ENCODE peak calls at places on chromosomes 2 and 18, in seven cellular contexts. F is heart left ventricle, S is upper lobe of right lung, C is fibroblast of lung, I is body of pancreas, K is K562, Q is MM.1S. V is an unnamed sample. For H3K4me1, the result is how much of the 10 kb centered on the place peaks cover.

GRCh38 chr2:238269741-238270140 is 18.7 kb downstream of the PER2 start:
- DNase-seq in F (no peak), S (no peak), C (no peak), I (no peak), K (no peak), Q (no peak), V (no peak)

GRCh38 chr2:166516712-166517303 is 22.8 kb upstream of the SCN7A start:
- DNase-seq in F (no peak), S (peak), C (peak), I (peak), K (peak), Q (peak), V (no peak)

GRCh38 chr2:178756843-178757242 is 50.4 kb downstream of the TTN start:
- DNase-seq in F (no peak), S (no peak), C (peak), I (no peak), K (no peak), Q (no peak), V (no peak)

GRCh38 chr2:130963849-130964793 is 127.4 kb downstream of the ARHGEF4 start:
- DNase-seq in F (no peak), S (no peak), C (peak), I (no peak), K (peak), Q (no peak), V (peak)

GRCh38 chr2:20450201-20451108 is 3.6 kb downstream of the RHOB start:
- DNase-seq in F (peak), S (no peak), C (peak), I (peak), K (no peak), Q (peak), V (peak)

GRCh38 chr2:48668992-48669391 is 51.3 kb downstream of the GTF2A1L start:
- DNase-seq in F (no peak), S (no peak), C (no peak), I (no peak), K (no peak), Q (peak), V (no peak)

GRCh38 chr2:238997684-238998083 is 149.8 kb downstream of the TWIST2 start:
- DNase-seq in F (no peak), S (no peak), C (no peak), I (no peak), K (no peak), Q (no peak), V (no peak)

GRCh38 chr2:182767578-182767977 is 51.5 kb downstream of the DNAJC10 start:
- DNase-seq in F (no peak), S (no peak), C (peak), I (no peak), K (peak), Q (peak), V (no peak)

GRCh38 chr2:27627963-27628766 is 647 bp downstream of the CCDC121 start:
- DNase-seq in F (no peak), S (no peak), C (peak), I (peak), K (peak), Q (no peak), V (no peak)

GRCh38 chr2:186884585-186884984 is 35.6 kb upstream of the ZSWIM2 start:
- DNase-seq in F (no peak), S (no peak), C (no peak), I (no peak), K (peak), Q (no peak), V (no peak)

GRCh38 chr2:169528271-169528701 is 18.8 kb downstream of the KLHL41 start:
- DNase-seq in F (peak), S (no peak), C (peak), I (peak), K (peak), Q (peak), V (peak)

GRCh38 chr2:44741507-44741906 is 200.0 kb upstream of the SIX3 start:
- DNase-seq in F (no peak), S (no peak), C (peak), I (no peak), K (no peak), Q (no peak), V (no peak)

GRCh38 chr18:60021556-60021955 is 121.8 kb downstream of the PMAIP1 start:
- DNase-seq in F (no peak), S (no peak), C (no peak), I (no peak), K (no peak), Q (no peak), V (no peak)

GRCh38 chr2:217820904-217821303 is 181.9 kb downstream of the TNS1 start:
- DNase-seq in F (no peak), S (no peak), C (no peak), I (no peak), K (no peak), Q (no peak), V (no peak)

GRCh38 chr18:34707670-34708069 is 2.4 kb upstream of the DTNA start:
- DNase-seq in F (peak), S (no peak), C (peak), I (peak), K (no peak), Q (no peak), V (no peak)

GRCh38 chr18:7980661-7981060 is 413.5 kb downstream of the PTPRM start:
- DNase-seq in F (no peak), S (no peak), C (no peak), I (no peak), K (no peak), Q (no peak), V (no peak)

GRCh38 chr2:202072737-202073396 is at the start of gene KIAA2012:
- DNase-seq in F (no peak), S (no peak), C (no peak), I (no peak), K (no peak), Q (no peak), V (no peak)

GRCh38 chr2:27308359-27308875 is at the start of gene UCN:
- DNase-seq in F (peak), S (no peak), C (peak), I (peak), K (no peak), Q (no peak), V (peak)

GRCh38 chr2:218145124-218145523 is 19.3 kb downstream of the CXCR2 start:
- DNase-seq in F (peak), S (no peak), C (no peak), I (no peak), K (no peak), Q (no peak), V (no peak)

GRCh38 chr2:890791-891190 is 59.9 kb upstream of the SNTG2 start:
- DNase-seq in F (no peak), S (no peak), C (no peak), I (no peak), K (no peak), Q (no peak), V (no peak)

GRCh38 chr2:66957198-66957597 is 439.9 kb upstream of the ETAA1 start:
- DNase-seq in F (no peak), S (no peak), C (no peak), I (no peak), K (no peak), Q (no peak), V (no peak)

GRCh38 chr18:56501896-56502295 is 136.5 kb downstream of the TXNL1 start:
- DNase-seq in F (no peak), S (no peak), C (peak), I (no peak), K (no peak), Q (no peak), V (no peak)

GRCh38 chr2:200619275-200619674 is 33.5 kb downstream of the AOX1 start:
- DNase-seq in F (no peak), S (no peak), C (peak), I (peak), K (no peak), Q (no peak), V (no peak)
- H3K4me1 ChIP-seq in F (under half), S (under half), C (under half), I (under half), K (under half), Q (under half), V (under half)

GRCh38 chr2:86147793-86148192 is 41.8 kb downstream of the PTCD3 start:
- DNase-seq in F (no peak), S (no peak), C (peak), I (no peak), K (no peak), Q (no peak), V (no peak)

GRCh38 chr2:86150502-86150901 is 44.5 kb downstream of the PTCD3 start:
- DNase-seq in F (no peak), S (no peak), C (no peak), I (no peak), K (no peak), Q (no peak), V (no peak)
- H3K27ac ChIP-seq in F (no peak), S (no peak), C (no peak), I (no peak), K (no peak), Q (no peak), V (no peak)

DNA sequence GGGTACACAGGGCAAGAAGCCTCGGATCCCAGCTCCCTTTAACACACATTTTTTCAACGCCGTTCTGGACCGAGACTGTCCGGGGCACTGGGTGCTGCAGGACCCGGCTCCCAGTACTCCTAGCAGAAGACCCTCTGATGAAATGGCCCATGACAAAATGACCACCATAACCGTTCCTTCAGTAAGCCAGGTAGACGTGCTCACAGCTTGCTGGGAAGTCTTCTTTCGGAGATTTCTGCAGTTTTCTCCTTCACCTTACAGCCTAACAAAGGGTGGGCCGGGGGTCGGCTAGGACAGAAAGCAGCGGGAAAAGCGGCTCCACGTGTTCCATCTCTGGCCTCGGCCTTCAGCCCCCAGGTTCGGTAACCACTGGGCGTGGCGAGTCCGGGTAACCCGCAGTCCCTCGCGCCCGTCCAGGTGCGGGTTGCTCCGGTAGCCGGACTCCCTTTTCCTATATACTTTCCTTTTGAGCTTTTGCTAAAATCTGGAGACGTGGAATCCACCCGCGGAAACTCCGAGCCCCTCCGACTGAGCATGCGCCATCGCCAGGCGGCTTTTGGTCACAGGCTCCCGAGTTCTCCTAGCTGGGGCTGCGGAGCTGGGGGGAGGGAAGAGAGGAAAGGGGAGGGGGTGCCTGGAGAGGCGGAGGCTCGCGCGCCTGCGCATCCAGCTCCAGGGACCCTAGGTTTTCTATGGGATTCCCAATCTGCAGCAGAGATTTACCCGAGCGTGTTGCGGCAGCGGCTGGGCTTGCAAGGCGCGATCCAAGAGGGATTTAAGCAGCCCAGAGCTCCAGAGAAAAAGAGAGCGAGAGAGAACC is at the start of gene VSNL1:
- DNase-seq in F (peak), S (peak), C (peak), I (peak), K (peak), Q (peak), V (peak)
- TF ChIP-seq CTCF in F (no peak), S (no peak), C (no peak), I (peak), K (no peak), Q (no peak), V (no peak)

DNA sequence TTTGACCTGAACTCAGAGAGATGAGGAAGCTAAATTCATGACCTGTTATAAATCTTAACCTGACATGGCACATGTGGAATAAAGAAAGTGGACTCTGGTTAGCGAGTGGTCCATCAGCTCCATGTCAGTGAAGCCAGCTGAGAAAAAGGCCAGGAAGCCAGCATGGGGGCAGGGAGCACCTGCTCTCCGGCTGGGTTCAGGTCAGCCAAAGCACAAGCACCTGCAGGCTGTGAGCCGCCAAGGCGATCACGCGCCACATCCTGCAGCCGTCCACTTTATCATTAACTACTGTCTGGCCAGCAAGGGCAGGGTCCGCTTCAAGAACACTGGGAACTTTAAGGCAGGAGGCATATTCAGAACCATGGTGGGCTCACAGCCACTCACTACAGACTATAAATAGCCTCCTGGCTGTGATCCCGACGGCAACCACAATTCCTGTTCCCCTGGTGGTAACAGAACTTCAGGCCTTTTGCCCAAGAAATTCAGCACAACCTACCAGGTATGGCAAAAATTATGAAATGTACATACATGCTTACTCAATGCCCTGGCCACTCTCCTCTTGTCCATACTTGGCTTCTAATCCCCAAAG is 35.5 kb downstream of the ACVR1 start:
- DNase-seq in F (peak), S (peak), C (peak), I (peak), K (no peak), Q (no peak), V (peak)
- H3K4me1 ChIP-seq in F (half or more), S (half or more), C (under half), I (half or more), K (under half), Q (under half), V (half or more)

GRCh38 chr2:98709530-98709929 is 21.4 kb downstream of the MGAT4A start:
- DNase-seq in F (no peak), S (no peak), C (peak), I (peak), K (no peak), Q (no peak), V (no peak)
- H3K27ac ChIP-seq in F (peak), S (no peak), C (no peak), I (peak), K (no peak), Q (no peak), V (no peak)

GRCh38 chr2:172943563-172943962 is 132.1 kb upstream of the MAP3K20 start:
- DNase-seq in F (no peak), S (no peak), C (no peak), I (no peak), K (no peak), Q (peak), V (no peak)

GRCh38 chr2:172938713-172939375 is 136.8 kb upstream of the MAP3K20 start:
- DNase-seq in F (no peak), S (no peak), C (peak), I (no peak), K (no peak), Q (no peak), V (no peak)

GRCh38 chr2:172937884-172938712 is 137.5 kb upstream of the MAP3K20 start:
- DNase-seq in F (no peak), S (no peak), C (no peak), I (no peak), K (no peak), Q (no peak), V (no peak)
- TF ChIP-seq CTCF in F (no peak), S (no peak), C (no peak), I (no peak), K (peak), Q (no peak), V (no peak)

GRCh38 chr2:9824441-9824840 is 18.8 kb upstream of the TAF1B start:
- DNase-seq in F (no peak), S (no peak), C (no peak), I (no peak), K (no peak), Q (no peak), V (no peak)
- H3K4me1 ChIP-seq in F (under half), S (under half), C (under half), I (under half), K (under half), Q (under half), V (under half)

DNA sequence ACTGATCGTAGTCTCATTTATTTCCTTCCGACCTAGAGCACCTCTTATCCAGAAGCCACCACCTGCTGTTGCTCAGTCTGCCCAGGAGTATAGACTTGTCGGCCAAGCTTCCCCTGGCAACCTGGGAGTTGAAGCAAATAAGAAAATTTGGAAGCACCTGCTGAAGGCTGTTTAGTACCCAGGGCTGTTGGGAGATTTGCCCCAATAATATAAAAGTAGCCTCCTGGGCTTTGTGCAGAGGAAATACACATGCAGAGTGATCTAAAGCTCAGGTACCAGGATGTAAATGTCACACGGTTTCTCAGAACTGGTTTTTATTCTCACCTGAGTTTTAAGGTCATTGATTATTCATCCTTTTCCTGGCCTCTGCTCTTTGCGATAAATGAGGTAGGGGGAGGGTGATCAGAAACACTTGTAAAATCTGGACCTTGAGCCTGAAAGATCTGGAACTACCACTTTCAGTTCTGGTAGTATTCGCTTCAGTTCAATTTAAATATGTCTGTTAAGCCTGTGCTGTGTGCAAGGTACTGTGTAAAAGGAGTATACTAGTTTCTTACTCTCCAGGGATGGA is 796 bp upstream of the COX7A2L start:
- DNase-seq in F (no peak), S (no peak), C (no peak), I (no peak), K (no peak), Q (peak), V (no peak)
- H3K27ac ChIP-seq in F (peak), S (peak), C (no peak), I (peak), K (no peak), Q (peak), V (peak)

DNA sequence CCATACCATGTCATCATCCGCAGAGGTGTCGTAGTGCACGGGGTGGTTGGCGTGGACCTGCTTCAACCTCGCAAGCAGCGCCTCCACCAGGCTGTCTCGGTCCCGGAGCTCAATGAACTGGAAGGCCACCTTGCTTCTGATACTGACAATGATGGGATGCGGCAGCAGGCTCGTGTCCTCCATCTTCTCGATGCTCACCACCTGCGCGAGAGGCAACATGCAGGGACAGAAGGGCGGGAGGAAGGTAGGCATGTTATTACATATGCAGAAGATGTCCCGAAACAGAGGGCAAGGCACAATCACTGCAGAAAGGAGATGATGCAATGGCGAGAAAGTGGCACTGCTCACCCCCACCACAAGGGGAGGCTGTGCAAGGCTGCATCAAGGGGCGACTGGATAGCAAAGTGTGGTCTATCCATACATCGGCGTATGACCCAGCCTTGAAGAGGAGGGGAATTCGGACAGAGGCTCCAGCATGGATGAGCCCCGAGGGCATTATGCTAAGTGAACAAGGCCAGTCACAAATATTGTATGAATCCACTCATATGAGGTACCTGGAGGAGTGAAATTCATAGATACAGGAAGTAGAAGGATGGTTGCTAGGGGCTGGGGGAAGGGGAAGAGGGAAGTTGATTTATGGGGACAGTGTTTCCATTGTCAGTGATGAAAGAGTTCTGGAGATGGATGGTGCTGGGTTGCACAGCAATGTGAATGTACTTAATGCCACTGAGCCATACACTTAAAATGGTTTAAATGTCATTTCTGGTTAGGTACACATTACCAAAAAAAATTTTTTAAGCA is 36.6 kb downstream of the RPL31 start:
- DNase-seq in F (no peak), S (no peak), C (no peak), I (no peak), K (peak), Q (no peak), V (no peak)
- TF ChIP-seq CTCF in F (peak), S (peak), C (peak), I (peak), K (peak), Q (peak), V (peak)

DNA sequence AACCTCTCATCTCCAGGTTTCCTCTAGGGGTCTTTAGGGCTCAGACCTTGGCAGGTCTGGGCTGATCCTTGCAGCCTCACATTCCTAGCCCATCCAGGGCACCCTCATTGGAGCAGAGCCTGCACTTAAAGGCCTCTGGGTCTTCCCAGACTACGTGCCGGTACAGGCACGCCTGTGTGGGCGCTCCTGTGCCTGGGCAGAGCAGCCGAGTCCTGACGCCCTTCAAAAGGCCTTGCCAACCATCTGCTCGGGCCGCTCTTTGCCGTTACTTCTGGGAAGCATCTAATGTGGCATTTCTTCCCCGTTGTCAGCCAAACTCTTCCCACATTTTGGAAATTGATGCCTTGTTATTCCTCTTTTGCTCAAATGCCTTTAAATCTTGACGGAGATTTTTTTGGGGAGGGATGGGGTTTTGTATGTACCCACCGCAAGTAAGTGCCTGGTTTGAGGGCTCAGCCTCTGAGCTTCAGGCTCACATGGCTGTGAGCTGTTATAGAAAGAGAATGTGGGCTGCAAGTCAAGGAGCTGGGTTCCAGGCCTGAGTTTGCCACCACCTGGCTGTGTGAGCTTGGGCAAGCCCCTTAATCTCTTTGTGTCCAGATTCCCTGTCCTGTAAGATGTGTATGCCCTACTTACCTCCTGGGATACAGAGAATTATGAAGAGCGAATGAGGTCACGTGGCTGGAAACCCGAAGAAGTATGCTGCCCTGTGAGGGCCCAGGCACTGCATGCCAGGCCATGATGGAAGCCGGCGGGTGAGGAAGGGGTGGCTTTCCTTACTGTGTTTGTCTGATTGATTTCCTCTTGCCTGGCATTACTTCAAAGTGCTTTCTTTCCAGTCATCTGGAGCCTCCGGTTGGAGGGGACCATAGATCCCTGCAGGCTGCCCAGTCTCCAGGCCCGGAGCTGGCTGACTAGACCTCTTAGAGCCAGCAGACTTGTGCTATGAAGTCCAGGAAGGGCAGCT is 20.6 kb downstream of the EHD3 start:
- DNase-seq in F (peak), S (no peak), C (no peak), I (no peak), K (no peak), Q (no peak), V (no peak)
- H3K4me1 ChIP-seq in F (under half), S (under half), C (under half), I (under half), K (under half), Q (under half), V (under half)